ENCODE peak calls at places on chromosomes 3 and 15, in eight cellular contexts. F, X, U, B, I, P, G and Z are unnamed samples.
A peak's percentile ranks its signal among the peaks of the same experiment; 100 is the strongest.

GRCh38 chr15:70046716-70047369 is 50.9 kb downstream of the TLE3 start:
- DNase-seq in F (no peak), X (no peak), I (no peak), G (no peak), B (no peak), U (no peak), P (no peak), Z (no peak)

GRCh38 chr3:14435175-14436011 is 33.0 kb downstream of the SLC6A6 start:
- DNase-seq in B (peak; percentile 57), G (no peak), I (no peak), P (no peak), F (no peak), U (no peak), X (no peak), Z (no peak)

GRCh38 chr15:35622641-35623340 is 76.8 kb upstream of the DPH6 start:
- DNase-seq in G (no peak), F (no peak), P (no peak), U (no peak), X (no peak), I (no peak), B (no peak), Z (no peak)

GRCh38 chr3:71684752-71685151 is 40.5 kb downstream of the EIF4E3 start:
- DNase-seq in X (no peak), F (no peak), I (peak; percentile 87), U (no peak), B (peak; percentile 25), P (no peak), G (no peak), Z (no peak)

GRCh38 chr3:193095366-193095765 is 145.7 kb upstream of the PLAAT1 start:
- DNase-seq in I (no peak), U (no peak), P (no peak), G (no peak), B (no peak), X (no peak), F (no peak), Z (no peak)

GRCh38 chr3:149153402-149153801 is 24.0 kb downstream of the HPS3 start:
- DNase-seq in I (no peak), F (no peak), U (no peak), G (no peak), X (no peak), P (no peak), B (no peak), Z (no peak)

GRCh38 chr15:89654847-89655805 is at the start of gene KIF7:
- DNase-seq in F (no peak), G (peak; percentile 18), X (no peak), I (peak; percentile 49), B (no peak), U (no peak), P (peak; percentile 99), Z (peak; percentile 95)

GRCh38 chr15:40399370-40399769 is 6.2 kb upstream of the IVD start:
- DNase-seq in U (no peak), G (no peak), P (no peak), F (no peak), B (no peak), X (no peak), I (no peak), Z (no peak)

GRCh38 chr3:122697952-122698625 is 17.4 kb downstream of the PARP14 start:
- DNase-seq in U (no peak), P (no peak), I (peak; percentile 30), G (no peak), F (no peak), B (no peak), X (no peak), Z (no peak)

GRCh38 chr3:102301155-102301554 is 133.7 kb upstream of the ZPLD1 start:
- DNase-seq in P (no peak), B (no peak), F (no peak), U (no peak), I (peak; percentile 2), X (no peak), G (no peak), Z (no peak)

GRCh38 chr3:69671082-69671952 is 67.9 kb upstream of the MITF start:
- DNase-seq in U (peak; percentile 32), P (peak; percentile 41), B (peak; percentile 51), G (no peak), I (peak; percentile 67), F (no peak), X (no peak), Z (no peak)

GRCh38 chr3:122977645-122978466 is 49.7 kb downstream of the SEMA5B start:
- DNase-seq in U (peak; percentile 64), I (peak; percentile 88), P (peak; percentile 80), X (no peak), F (peak; percentile 23), G (no peak), B (peak; percentile 80), Z (peak; percentile 83)

GRCh38 chr3:32843504-32844321 is 25.9 kb downstream of the TRIM71 start:
- DNase-seq in P (peak; percentile 46), X (no peak), B (no peak), U (no peak), F (no peak), I (no peak), G (no peak), Z (peak; percentile 91)

GRCh38 chr15:78695849-78696248 is 54.8 kb upstream of the CHRNB4 start:
- DNase-seq in U (no peak), I (no peak), F (no peak), G (no peak), P (no peak), B (no peak), X (no peak), Z (peak; percentile 67)

GRCh38 chr3:135314227-135314626 is 519.2 kb downstream of the EPHB1 start:
- DNase-seq in G (no peak), X (no peak), I (no peak), U (no peak), B (no peak), P (no peak), F (no peak), Z (no peak)

GRCh38 chr3:66405701-66406091 is 95.1 kb downstream of the LRIG1 start:
- DNase-seq in X (no peak), B (no peak), G (no peak), P (no peak), F (peak; percentile 50), I (peak; percentile 34), U (peak; percentile 40), Z (peak; percentile 58)

GRCh38 chr3:177337548-177338331 is 140.5 kb upstream of the TBL1XR1 start:
- DNase-seq in X (no peak), P (no peak), B (no peak), U (no peak), G (peak; percentile 68), F (no peak), I (peak; percentile 91), Z (no peak)

GRCh38 chr15:79117442-79118204 is 27.0 kb upstream of the RASGRF1 start:
- DNase-seq in X (no peak), U (no peak), F (no peak), P (peak; percentile 49), G (no peak), I (no peak), B (no peak), Z (peak; percentile 59)

GRCh38 chr15:38130739-38131498 is 121.7 kb upstream of the SPRED1 start:
- DNase-seq in B (peak; percentile 82), F (peak; percentile 35), U (peak; percentile 82), G (no peak), P (peak; percentile 11), I (peak; percentile 99), X (no peak), Z (peak; percentile 64)

GRCh38 chr3:148309390-148310035 is 388.2 kb upstream of the AGTR1 start:
- DNase-seq in X (no peak), G (peak; percentile 5), U (peak; percentile 19), F (no peak), P (peak; percentile 71), B (no peak), I (peak; percentile 76), Z (peak; percentile 70)

GRCh38 chr3:59862686-59863085 is 812.9 kb upstream of the CFAP20DC start:
- DNase-seq in I (peak; percentile 71), G (no peak), U (no peak), P (no peak), F (no peak), X (no peak), B (no peak), Z (no peak)

GRCh38 chr15:70580286-70580685 is 183.1 kb downstream of the UACA start:
- DNase-seq in P (no peak), X (no peak), U (no peak), G (no peak), F (no peak), I (no peak), B (no peak), Z (peak; percentile 59)

GRCh38 chr15:101538996-101539395 is 49.5 kb upstream of the PCSK6 start:
- DNase-seq in I (no peak), F (no peak), X (no peak), G (no peak), P (no peak), B (no peak), U (no peak), Z (peak; percentile 19)

GRCh38 chr3:143483214-143483613 is 363.6 kb downstream of the CHST2 start:
- DNase-seq in P (no peak), G (no peak), U (no peak), X (no peak), F (no peak), B (no peak), I (no peak), Z (no peak)

GRCh38 chr3:38165722-38166387 is 518 bp downstream of the OXSR1 start:
- DNase-seq in B (peak; percentile 65), G (no peak), X (peak; percentile 46), U (no peak), I (peak; percentile 56), F (peak; percentile 73), P (no peak), Z (peak; percentile 63)

GRCh38 chr15:70604671-70605070 is 158.7 kb downstream of the UACA start:
- DNase-seq in X (no peak), F (peak; percentile 18), U (peak; percentile 27), I (peak; percentile 57), P (no peak), G (no peak), B (no peak), Z (peak; percentile 75)

GRCh38 chr3:11091088-11091590 is 63.2 kb upstream of the HRH1 start:
- DNase-seq in U (peak; percentile 44), F (no peak), I (no peak), X (no peak), B (no peak), P (no peak), G (no peak), Z (no peak)

GRCh38 chr3:113377158-113377557 is 64.1 kb downstream of the CFAP44 start:
- DNase-seq in I (no peak), X (no peak), B (no peak), G (no peak), U (no peak), F (no peak), P (no peak), Z (no peak)

GRCh38 chr3:152356870-152357276 is 88.1 kb downstream of the MBNL1 start:
- DNase-seq in B (no peak), X (no peak), P (no peak), G (no peak), I (no peak), F (no peak), U (no peak), Z (no peak)

GRCh38 chr3:53046171-53047170 is 598 bp upstream of the SFMBT1 start:
- DNase-seq in X (peak; percentile 18), P (peak; percentile 77), B (peak; percentile 32), G (peak; percentile 52), F (peak; percentile 49), U (peak; percentile 58), I (peak; percentile 14), Z (peak; percentile 92)